ENCODE peak calls at places on chromosomes 16 and 17, in six cellular contexts. V is fibroblast of mammary gland; E is stimulated activated CD8-positive, alpha-beta memory T cell treated with anti-CD3 and anti-CD28 coated beads, Interleukin-7, amount 100 ng/mL, for 4 hours; C is K562; F is osteocyte; G is stimulated activated CD4-positive, alpha-beta T cell treated with anti-CD3 and anti-CD28 coated beads, Interleukin-15, amount 100 ng/mL, for 48 hours. N is an unnamed sample.

GRCh38 chr16:77282345-77282744 is 83.1 kb downstream of the SYCE1L start:
- DNase-seq in F (no peak), G (no peak), E (no peak), C (no peak), V (no peak), N (no peak)

GRCh38 chr17:1467258-1467657 is 11.2 kb upstream of the CRK start:
- DNase-seq in C (no peak), G (no peak), F (no peak), E (no peak), V (no peak), N (no peak)

GRCh38 chr17:40371261-40371929 is 6.9 kb upstream of the GJD3 start:
- DNase-seq in G (no peak), C (peak; percentile 49), F (no peak), V (no peak), E (no peak), N (peak; percentile 22)

GRCh38 chr17:74426551-74427047 is 5.3 kb upstream of the GPRC5C start:
- DNase-seq in F (no peak), C (no peak), V (peak; percentile 55), G (no peak), E (no peak), N (no peak)

GRCh38 chr17:44522883-44523671 is 19.9 kb upstream of the GPATCH8 start:
- DNase-seq in V (peak; percentile 70), G (peak; percentile 68), E (peak; percentile 19), F (no peak), C (peak; percentile 60), N (peak; percentile 78)

GRCh38 chr17:68295086-68295485 is 3.8 kb downstream of the ARSG start:
- DNase-seq in V (no peak), C (no peak), G (peak; percentile 55), F (no peak), E (no peak), N (no peak)

GRCh38 chr17:19867654-19868395 is at the start of gene ULK2:
- DNase-seq in E (peak; percentile 41), G (peak; percentile 30), F (peak; percentile 90), C (no peak), V (peak; percentile 69), N (peak; percentile 85)

GRCh38 chr17:40445769-40446468 is 2.7 kb downstream of the IGFBP4 start:
- DNase-seq in G (no peak), C (no peak), E (no peak), F (no peak), V (peak; percentile 55), N (peak; percentile 30)

GRCh38 chr17:54157542-54157941 is 334.8 kb downstream of the KIF2B start:
- DNase-seq in E (no peak), V (no peak), G (no peak), F (no peak), C (no peak), N (no peak)

GRCh38 chr17:57350266-57350665 is 93.9 kb downstream of the MSI2 start:
- DNase-seq in E (no peak), G (no peak), V (no peak), F (no peak), C (no peak), N (no peak)

GRCh38 chr17:50629902-50630301 is 4.8 kb upstream of the ABCC3 start:
- DNase-seq in V (no peak), F (no peak), C (no peak), E (no peak), G (no peak), N (no peak)

GRCh38 chr17:82981141-82981540 is 98.3 kb upstream of the METRNL start:
- DNase-seq in F (no peak), E (no peak), V (no peak), G (no peak), C (no peak), N (no peak)

GRCh38 chr17:46167826-46168569 is 25.2 kb downstream of the KANSL1 start:
- DNase-seq in E (no peak), V (peak; percentile 70), G (no peak), F (no peak), C (no peak), N (no peak)

GRCh38 chr17:83083368-83084201 is 4.2 kb downstream of the METRNL start:
- DNase-seq in E (peak; percentile 75), V (peak; percentile 99), C (no peak), F (no peak), G (peak; percentile 59), N (no peak)

GRCh38 chr17:79356839-79357447 is 253.9 kb downstream of the RBFOX3 start:
- DNase-seq in F (no peak), E (no peak), C (no peak), G (no peak), V (no peak), N (no peak)

GRCh38 chr16:73092236-73092781 is 44.4 kb upstream of the ZFHX3 start:
- DNase-seq in C (no peak), F (no peak), V (no peak), G (no peak), E (no peak), N (no peak)

GRCh38 chr16:11627822-11628457 is 40.3 kb upstream of the SNN start:
- DNase-seq in G (no peak), E (no peak), V (peak; percentile 56), C (peak; percentile 25), F (no peak), N (peak; percentile 23)

GRCh38 chr17:48148029-48148759 is 40.6 kb downstream of the SNX11 start:
- DNase-seq in F (no peak), E (no peak), G (no peak), C (no peak), V (no peak), N (no peak)

GRCh38 chr16:4404247-4404966 is 12.0 kb downstream of the CORO7 start:
- DNase-seq in F (peak; percentile 85), G (no peak), C (no peak), E (no peak), V (peak; percentile 48), N (peak; percentile 71)

GRCh38 chr17:68182940-68183551 is 64.8 kb upstream of the AMZ2 start:
- DNase-seq in V (no peak), F (no peak), E (peak; percentile 63), C (no peak), G (no peak), N (no peak)

GRCh38 chr17:71709271-71709670 is 411.5 kb upstream of the SOX9 start:
- DNase-seq in E (no peak), G (no peak), V (no peak), C (no peak), F (no peak), N (no peak)

GRCh38 chr16:29663829-29664132 is 734 bp downstream of the SPN start:
- DNase-seq in V (no peak), E (no peak), G (no peak), C (no peak), F (no peak), N (no peak)

GRCh38 chr16:53773150-53773846 is 69.3 kb downstream of the FTO start:
- DNase-seq in E (no peak), V (peak; percentile 79), G (no peak), C (peak; percentile 8), F (no peak), N (peak; percentile 57)

GRCh38 chr17:19977360-19978205 is at the start of gene AKAP10:
- DNase-seq in F (peak; percentile 95), C (peak; percentile 91), V (peak; percentile 72), G (peak; percentile 97), E (peak; percentile 93), N (peak; percentile 94)

GRCh38 chr17:13491916-13492315 is 109.8 kb downstream of the HS3ST3A1 start:
- DNase-seq in E (no peak), F (no peak), C (no peak), G (no peak), V (no peak), N (no peak)

GRCh38 chr16:28990375-28991040 is 5.7 kb downstream of the LAT start:
- DNase-seq in V (no peak), C (no peak), F (no peak), E (peak; percentile 56), G (peak; percentile 66), N (no peak)

GRCh38 chr17:371583-371982 is 19.0 kb upstream of the RPH3AL start:
- DNase-seq in V (no peak), C (no peak), G (no peak), E (no peak), F (no peak), N (no peak)

GRCh38 chr17:45857977-45858708 is 13.5 kb downstream of the SPPL2C start:
- DNase-seq in C (peak; percentile 44), F (no peak), V (no peak), E (no peak), G (no peak), N (no peak)

GRCh38 chr17:57121308-57122042 is 36.4 kb downstream of the AKAP1 start:
- DNase-seq in V (peak; percentile 35), F (no peak), E (no peak), C (peak; percentile 54), G (no peak), N (peak; percentile 47)

N was measured in erythroblast.